ENCODE peak calls at places on chromosome 7, in six cellular contexts. P, O, Z, Y, F and S are unnamed samples.

GRCh38 chr7:80530136-80530535 is 18.3 kb upstream of the GNAT3 start:
- DNase-seq in P (no peak), O (no peak), Z (no peak), Y (no peak), F (no peak), S (no peak)

GRCh38 chr7:40747856-40748255 is 613.1 kb downstream of the SUGCT start:
- DNase-seq in P (no peak), O (no peak), Z (no peak), Y (no peak), F (no peak), S (no peak)

GRCh38 chr7:131633342-131633843 is 77.0 kb upstream of the PODXL start:
- DNase-seq in P (no peak), O (no peak), Z (no peak), Y (no peak), F (peak), S (peak)

GRCh38 chr7:15199482-15199881 is 296.9 kb upstream of the DGKB start:
- DNase-seq in P (no peak), O (no peak), Z (no peak), Y (no peak), F (no peak), S (peak)

GRCh38 chr7:41695661-41696322 is 7.1 kb downstream of the INHBA start:
- DNase-seq in P (no peak), O (no peak), Z (no peak), Y (no peak), F (peak), S (peak)

GRCh38 chr7:25614415-25614814 is 386.1 kb upstream of the NPVF start:
- DNase-seq in P (no peak), O (no peak), Z (no peak), Y (no peak), F (no peak), S (no peak)

GRCh38 chr7:82312646-82313045 is 130.9 kb downstream of the CACNA2D1 start:
- DNase-seq in P (no peak), O (no peak), Z (no peak), Y (no peak), F (no peak), S (no peak)

GRCh38 chr7:128080169-128080568 is 48.9 kb upstream of the LRRC4 start:
- DNase-seq in P (no peak), O (no peak), Z (no peak), Y (no peak), F (no peak), S (no peak)

GRCh38 chr7:26964409-26964808 is 100.0 kb upstream of the SKAP2 start:
- DNase-seq in P (no peak), O (no peak), Z (no peak), Y (peak), F (no peak), S (no peak)

GRCh38 chr7:109616551-109617069 is 1046.9 kb downstream of the DNAJB9 start:
- DNase-seq in P (no peak), O (no peak), Z (no peak), Y (no peak), F (no peak), S (no peak)

GRCh38 chr7:94417921-94418320 is 23.2 kb downstream of the COL1A2 start:
- DNase-seq in P (no peak), O (no peak), Z (no peak), Y (no peak), F (peak), S (no peak)

GRCh38 chr7:47577351-47577919 is 4.5 kb downstream of the TNS3 start:
- DNase-seq in P (no peak), O (no peak), Z (no peak), Y (no peak), F (peak), S (no peak)

GRCh38 chr7:42108803-42109528 is 128.0 kb downstream of the GLI3 start:
- DNase-seq in P (no peak), O (no peak), Z (no peak), Y (no peak), F (no peak), S (no peak)

GRCh38 chr7:100799037-100799896 is 28.1 kb downstream of the EPHB4 start:
- DNase-seq in P (peak), O (no peak), Z (peak), Y (peak), F (peak), S (peak)

GRCh38 chr7:42746226-42746625 is 165.6 kb downstream of the C7orf25 start:
- DNase-seq in P (no peak), O (no peak), Z (no peak), Y (no peak), F (no peak), S (no peak)

GRCh38 chr7:49486974-49487919 is 286.2 kb upstream of the VWC2 start:
- DNase-seq in P (no peak), O (no peak), Z (no peak), Y (no peak), F (no peak), S (no peak)